ENCODE peak calls at places on chromosome 4, in seven cellular contexts. K is H9, N is neuronal stem cell, M is IMR-90, L is trophoblast cell, O is mesendoderm, S is H1. E is an unnamed sample.

GRCh38 chr4:180054291-180054690 is 2188.9 kb upstream of the TENM3 start:
- DNase-seq in K (no peak), O (no peak), L (no peak), N (no peak), M (no peak), S (no peak), E (no peak)

GRCh38 chr4:86117781-86118302 is 242.0 kb downstream of the MAPK10 start:
- DNase-seq in M (peak), N (no peak), O (no peak), S (no peak), L (no peak), K (no peak), E (no peak)

GRCh38 chr4:6452897-6453687 is 19.3 kb downstream of the PPP2R2C start:
- DNase-seq in N (no peak), S (no peak), L (no peak), K (no peak), M (no peak), O (no peak), E (no peak)

GRCh38 chr4:187586892-187587291 is 408.7 kb upstream of the ZFP42 start:
- DNase-seq in K (no peak), N (no peak), O (no peak), L (no peak), S (no peak), M (no peak), E (no peak)

GRCh38 chr4:13918110-13918509 is 290.6 kb upstream of the BOD1L1 start:
- DNase-seq in S (no peak), N (no peak), M (peak), O (no peak), L (peak), K (no peak), E (peak)

GRCh38 chr4:186844059-186844681 is 120.5 kb upstream of the FAT1 start:
- DNase-seq in M (peak), K (no peak), S (no peak), N (peak), O (peak), L (no peak), E (peak)

GRCh38 chr4:8439168-8439567 is 1.4 kb downstream of the ACOX3 start:
- DNase-seq in M (peak), O (no peak), S (no peak), N (no peak), K (no peak), L (no peak), E (peak)

GRCh38 chr4:4859010-4859798 is at the start of gene MSX1:
- DNase-seq in L (no peak), K (peak), O (peak), M (peak), S (peak), N (peak), E (peak)

GRCh38 chr4:15805583-15806517 is 27.7 kb downstream of the CD38 start:
- DNase-seq in S (no peak), M (peak), N (peak), O (peak), L (peak), K (peak), E (peak)

GRCh38 chr4:158020734-158021346 is 152.0 kb downstream of the GASK1B start:
- DNase-seq in O (peak), L (peak), S (no peak), M (peak), N (no peak), K (no peak), E (peak)

GRCh38 chr4:133377286-133377685 is 228.2 kb downstream of the PCDH10 start:
- DNase-seq in S (no peak), K (peak), O (peak), N (no peak), M (no peak), L (no peak), E (no peak)

GRCh38 chr4:6232836-6233785 is 32.8 kb upstream of the JAKMIP1 start:
- DNase-seq in K (peak), O (no peak), N (no peak), S (no peak), L (no peak), M (no peak), E (no peak)

GRCh38 chr4:152290522-152290921 is 245.4 kb downstream of the FBXW7 start:
- DNase-seq in L (no peak), S (no peak), O (no peak), M (no peak), N (no peak), K (no peak), E (no peak)

GRCh38 chr4:18670034-18670433 is 648.5 kb upstream of the LCORL start:
- DNase-seq in O (no peak), K (no peak), L (no peak), M (no peak), N (no peak), S (no peak), E (no peak)

GRCh38 chr4:134422776-134423175 is 221.2 kb upstream of the PABPC4L start:
- DNase-seq in L (no peak), O (no peak), S (no peak), N (no peak), M (no peak), K (no peak), E (no peak)

GRCh38 chr4:169268951-169269781 is 1.6 kb downstream of the SH3RF1 start:
- DNase-seq in N (no peak), S (no peak), O (no peak), K (no peak), M (peak), L (peak), E (peak)

GRCh38 chr4:112153222-112153791 is 8.1 kb downstream of the FAM241A start:
- DNase-seq in S (no peak), N (no peak), M (no peak), K (no peak), L (no peak), O (peak), E (no peak)

GRCh38 chr4:109816082-109816442 is 500 bp downstream of the GAR1 start:
- DNase-seq in M (no peak), O (no peak), K (no peak), L (no peak), N (no peak), S (no peak), E (no peak)

GRCh38 chr4:106258145-106259045 is 57.6 kb downstream of the TBCK start:
- DNase-seq in S (no peak), M (peak), O (no peak), N (no peak), K (no peak), L (no peak), E (no peak)

GRCh38 chr4:77308843-77309242 is 151.8 kb downstream of the CCNG2 start:
- DNase-seq in M (peak), K (no peak), L (peak), S (no peak), N (peak), O (peak), E (peak)

GRCh38 chr4:145058256-145058655 is 39.7 kb downstream of the ANAPC10 start:
- DNase-seq in M (no peak), L (no peak), O (no peak), S (no peak), N (no peak), K (no peak), E (no peak)

GRCh38 chr4:42167709-42168108 is 15.3 kb upstream of the BEND4 start:
- DNase-seq in S (no peak), K (no peak), L (no peak), M (no peak), N (no peak), O (peak), E (no peak)

GRCh38 chr4:135434936-135435335 is 1233.3 kb upstream of the PABPC4L start:
- DNase-seq in K (no peak), L (peak), O (no peak), S (no peak), M (no peak), N (no peak), E (peak)

DNA sequence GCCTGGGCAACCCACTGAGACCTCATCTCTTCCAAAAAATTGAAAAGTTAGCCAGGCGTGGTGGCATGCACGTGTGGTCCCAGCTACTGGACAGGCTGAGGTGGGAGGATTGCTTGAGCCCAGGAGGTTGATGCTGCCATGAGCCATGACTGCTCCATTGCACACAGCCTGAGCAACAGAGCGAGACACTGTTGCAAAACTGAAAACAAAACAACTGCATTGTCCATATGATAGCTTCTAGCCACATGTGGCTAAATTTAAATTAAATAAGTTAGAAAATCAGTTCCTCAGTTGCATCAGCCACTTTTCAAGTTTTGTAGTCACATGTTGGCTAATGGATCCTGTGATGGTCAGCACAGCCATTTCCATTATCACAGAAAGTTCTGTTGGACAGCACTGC is 67.9 kb downstream of the GAB1 start:
- DNase-seq in L (no peak), M (no peak), S (no peak), O (no peak), N (no peak), K (no peak), E (no peak)
- H3K23ac ChIP-seq in L (no peak), M (peak), S (no peak), O (no peak), N (no peak), K (no peak), E (peak)

GRCh38 chr4:53459548-53459947 is 82.1 kb downstream of the FIP1L1 start:
- DNase-seq in S (no peak), M (peak), L (no peak), O (no peak), N (no peak), K (no peak), E (peak)

GRCh38 chr4:53453385-53453784 is 75.9 kb downstream of the FIP1L1 start:
- DNase-seq in K (no peak), L (no peak), S (no peak), N (no peak), M (peak), O (no peak), E (no peak)

GRCh38 chr4:53461244-53461643 is 83.8 kb downstream of the FIP1L1 start:
- DNase-seq in O (peak), L (no peak), M (peak), N (no peak), K (no peak), S (no peak), E (no peak)

GRCh38 chr4:53455766-53456165 is 78.3 kb downstream of the FIP1L1 start:
- DNase-seq in L (no peak), M (no peak), S (no peak), K (no peak), O (no peak), N (no peak), E (no peak)

DNA sequence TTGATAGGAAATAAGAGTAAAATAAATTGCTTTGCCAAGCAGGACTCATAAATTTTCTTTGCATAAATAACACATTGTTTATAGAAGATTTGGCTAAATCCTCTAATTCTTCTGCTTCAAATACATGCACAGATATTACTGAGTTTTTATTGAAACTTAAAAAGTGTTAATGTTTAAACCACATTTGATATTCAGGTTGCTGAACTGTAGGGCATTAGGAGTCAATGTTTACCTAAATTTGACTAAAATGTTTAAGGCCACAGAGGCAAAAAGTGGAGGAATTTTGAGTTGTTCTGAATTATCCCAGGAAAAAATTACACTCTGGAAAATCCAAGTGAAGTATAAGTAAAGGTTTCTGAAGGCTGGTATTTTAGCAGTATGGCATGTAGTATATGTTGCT is 78.7 kb downstream of the FIP1L1 start:
- DNase-seq in M (no peak), N (no peak), O (no peak), K (no peak), S (no peak), L (no peak), E (no peak)
- H2AK5ac ChIP-seq in M (no peak), N (no peak), O (no peak), K (no peak), S (no peak), L (no peak), E (no peak)

DNA sequence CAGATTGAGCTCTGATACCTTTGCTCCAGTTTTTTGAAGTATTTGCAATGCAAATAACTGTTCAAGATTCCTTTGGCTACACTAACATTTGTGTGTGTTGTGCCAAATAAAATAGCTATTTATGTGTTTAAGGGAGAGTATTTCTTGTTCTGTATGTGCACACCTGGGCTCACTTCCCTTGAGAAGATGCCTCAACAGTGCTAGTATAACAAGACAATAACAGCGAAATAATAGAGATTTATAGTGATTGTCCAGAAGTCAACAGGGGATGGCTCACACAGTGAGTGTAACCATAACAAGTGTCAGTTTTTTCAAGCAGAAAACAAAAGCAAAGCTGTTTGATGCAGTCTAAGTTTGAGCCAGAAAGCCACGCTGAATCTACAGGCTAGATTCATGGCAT is 460.5 kb downstream of the CENPC start:
- DNase-seq in L (no peak), N (no peak), M (no peak), K (no peak), O (no peak), S (no peak), E (no peak)
- H4K8ac ChIP-seq in L (no peak), N (no peak), M (no peak), K (no peak), O (no peak), S (no peak), E (no peak)

DNA sequence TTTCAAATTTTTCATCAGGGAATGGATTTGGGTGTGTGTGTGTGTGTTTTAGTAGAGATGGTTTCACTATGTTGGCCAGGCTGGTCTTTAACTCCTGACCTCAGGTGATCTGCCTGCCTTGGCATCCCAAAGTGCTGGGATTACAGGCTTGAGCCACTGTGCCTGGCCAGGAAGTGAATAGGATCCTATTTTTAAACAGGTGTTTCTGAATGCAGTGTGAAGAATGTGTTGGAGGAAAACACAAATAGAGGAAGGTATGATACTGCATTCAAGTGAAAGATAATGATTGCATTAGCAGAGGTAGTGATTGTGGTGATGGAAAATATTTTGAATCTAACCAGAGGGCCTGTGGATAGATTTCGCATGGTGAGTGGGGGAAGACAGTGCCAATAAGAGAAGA is 189.6 kb downstream of the TENM3 start:
- DNase-seq in S (no peak), O (no peak), L (no peak), N (no peak), K (no peak), M (no peak), E (no peak)
- H3K23ac ChIP-seq in S (no peak), O (no peak), L (no peak), N (no peak), K (no peak), M (no peak), E (no peak)

E was measured in mesenchymal stem cell.